ENCODE peak calls at places on chromosomes 4 and X, in eight cellular contexts. One of them, this sample, is unnamed.

GRCh38 chr4:88027611-88028608 is 20.5 kb downstream of the PKD2 start:
- DNase-seq in H54: no peak
- DNase-seq in H9: no peak
- DNase-seq in posterior cingulate gyrus: no peak
- DNase-seq in D341Med: no peak
- DNase-seq in GM04504: peak
- DNase-seq in EL: peak
- DNase-seq in activated T-cell treated with anti-CD3 and anti-CD28 coated beads, Interleukin-2, amount 50 U/mL, for 4 hours: no peak
- DNase-seq in this sample: peak

GRCh38 chrX:136710324-136710951 is 62.5 kb downstream of the CD40LG start:
- DNase-seq in D341Med: no peak
- DNase-seq in GM04504: no peak
- DNase-seq in H9: no peak
- DNase-seq in posterior cingulate gyrus: no peak
- DNase-seq in activated T-cell treated with anti-CD3 and anti-CD28 coated beads, Interleukin-2, amount 50 U/mL, for 4 hours: no peak
- DNase-seq in EL: peak
- DNase-seq in H54: no peak
- DNase-seq in this sample: no peak

GRCh38 chr4:140260227-140260626 is 106.2 kb upstream of the MAML3 start:
- DNase-seq in GM04504: peak
- DNase-seq in EL: peak
- DNase-seq in H54: peak
- DNase-seq in posterior cingulate gyrus: no peak
- DNase-seq in H9: no peak
- DNase-seq in D341Med: no peak
- DNase-seq in activated T-cell treated with anti-CD3 and anti-CD28 coated beads, Interleukin-2, amount 50 U/mL, for 4 hours: no peak
- DNase-seq in this sample: peak

GRCh38 chr4:123919576-123920098 is 523.0 kb downstream of the SPRY1 start:
- DNase-seq in EL: no peak
- DNase-seq in GM04504: no peak
- DNase-seq in activated T-cell treated with anti-CD3 and anti-CD28 coated beads, Interleukin-2, amount 50 U/mL, for 4 hours: no peak
- DNase-seq in posterior cingulate gyrus: no peak
- DNase-seq in H54: no peak
- DNase-seq in H9: no peak
- DNase-seq in D341Med: no peak
- DNase-seq in this sample: no peak

GRCh38 chrX:40912166-40912565 is 173.1 kb upstream of the USP9X start:
- DNase-seq in activated T-cell treated with anti-CD3 and anti-CD28 coated beads, Interleukin-2, amount 50 U/mL, for 4 hours: no peak
- DNase-seq in posterior cingulate gyrus: no peak
- DNase-seq in D341Med: peak
- DNase-seq in H9: no peak
- DNase-seq in H54: no peak
- DNase-seq in EL: no peak
- DNase-seq in GM04504: no peak
- DNase-seq in this sample: no peak

GRCh38 chrX:22247169-22247568 is 25.5 kb upstream of the CBLL2 start:
- DNase-seq in EL: peak
- DNase-seq in H9: no peak
- DNase-seq in H54: no peak
- DNase-seq in D341Med: no peak
- DNase-seq in activated T-cell treated with anti-CD3 and anti-CD28 coated beads, Interleukin-2, amount 50 U/mL, for 4 hours: no peak
- DNase-seq in GM04504: no peak
- DNase-seq in posterior cingulate gyrus: no peak
- DNase-seq in this sample: no peak

GRCh38 chr4:165631208-165631894 is 241.7 kb upstream of the TLL1 start:
- DNase-seq in posterior cingulate gyrus: no peak
- DNase-seq in H9: no peak
- DNase-seq in D341Med: no peak
- DNase-seq in GM04504: no peak
- DNase-seq in activated T-cell treated with anti-CD3 and anti-CD28 coated beads, Interleukin-2, amount 50 U/mL, for 4 hours: no peak
- DNase-seq in H54: no peak
- DNase-seq in EL: peak
- DNase-seq in this sample: no peak

GRCh38 chr4:24003476-24003875 is 113.6 kb upstream of the PPARGC1A start:
- DNase-seq in H9: no peak
- DNase-seq in EL: no peak
- DNase-seq in D341Med: no peak
- DNase-seq in GM04504: no peak
- DNase-seq in H54: no peak
- DNase-seq in activated T-cell treated with anti-CD3 and anti-CD28 coated beads, Interleukin-2, amount 50 U/mL, for 4 hours: no peak
- DNase-seq in posterior cingulate gyrus: no peak
- DNase-seq in this sample: no peak

GRCh38 chr4:62898115-62898514 is 1511.1 kb downstream of the TECRL start:
- DNase-seq in GM04504: no peak
- DNase-seq in posterior cingulate gyrus: no peak
- DNase-seq in EL: no peak
- DNase-seq in H54: no peak
- DNase-seq in D341Med: no peak
- DNase-seq in activated T-cell treated with anti-CD3 and anti-CD28 coated beads, Interleukin-2, amount 50 U/mL, for 4 hours: no peak
- DNase-seq in H9: no peak
- DNase-seq in this sample: no peak

GRCh38 chrX:18210470-18210869 is 10.2 kb downstream of the BEND2 start:
- DNase-seq in EL: peak
- DNase-seq in GM04504: no peak
- DNase-seq in H9: no peak
- DNase-seq in D341Med: no peak
- DNase-seq in posterior cingulate gyrus: no peak
- DNase-seq in H54: no peak
- DNase-seq in activated T-cell treated with anti-CD3 and anti-CD28 coated beads, Interleukin-2, amount 50 U/mL, for 4 hours: no peak
- DNase-seq in this sample: no peak

GRCh38 chr4:150280081-150280950 is 202.1 kb downstream of the DCLK2 start:
- DNase-seq in posterior cingulate gyrus: no peak
- DNase-seq in activated T-cell treated with anti-CD3 and anti-CD28 coated beads, Interleukin-2, amount 50 U/mL, for 4 hours: no peak
- DNase-seq in D341Med: peak
- DNase-seq in EL: peak
- DNase-seq in GM04504: peak
- DNase-seq in H54: peak
- DNase-seq in H9: no peak
- DNase-seq in this sample: peak

GRCh38 chrX:2708016-2708415 is 16.9 kb downstream of the CD99 start:
- DNase-seq in posterior cingulate gyrus: no peak
- DNase-seq in H54: no peak
- DNase-seq in activated T-cell treated with anti-CD3 and anti-CD28 coated beads, Interleukin-2, amount 50 U/mL, for 4 hours: no peak
- DNase-seq in EL: peak
- DNase-seq in GM04504: no peak
- DNase-seq in H9: no peak
- DNase-seq in D341Med: no peak
- DNase-seq in this sample: no peak

GRCh38 chr4:17273047-17273446 is 238.8 kb downstream of the QDPR start:
- DNase-seq in H9: no peak
- DNase-seq in H54: no peak
- DNase-seq in EL: no peak
- DNase-seq in D341Med: no peak
- DNase-seq in activated T-cell treated with anti-CD3 and anti-CD28 coated beads, Interleukin-2, amount 50 U/mL, for 4 hours: no peak
- DNase-seq in GM04504: no peak
- DNase-seq in posterior cingulate gyrus: no peak
- DNase-seq in this sample: peak

GRCh38 chrX:72276478-72276953 is 532 bp downstream of the RPS4X start:
- DNase-seq in D341Med: no peak
- DNase-seq in EL: no peak
- DNase-seq in activated T-cell treated with anti-CD3 and anti-CD28 coated beads, Interleukin-2, amount 50 U/mL, for 4 hours: no peak
- DNase-seq in posterior cingulate gyrus: no peak
- DNase-seq in H54: no peak
- DNase-seq in H9: no peak
- DNase-seq in GM04504: no peak
- DNase-seq in this sample: no peak

GRCh38 chrX:119008122-119008744 is 33.8 kb downstream of the LONRF3 start:
- DNase-seq in activated T-cell treated with anti-CD3 and anti-CD28 coated beads, Interleukin-2, amount 50 U/mL, for 4 hours: peak
- DNase-seq in EL: peak
- DNase-seq in H9: no peak
- DNase-seq in H54: peak
- DNase-seq in GM04504: peak
- DNase-seq in posterior cingulate gyrus: peak
- DNase-seq in D341Med: peak
- DNase-seq in this sample: no peak

GRCh38 chrX:150847088-150847487 is 51.4 kb downstream of the CD99L2 start:
- DNase-seq in posterior cingulate gyrus: no peak
- DNase-seq in D341Med: no peak
- DNase-seq in EL: no peak
- DNase-seq in GM04504: no peak
- DNase-seq in H9: no peak
- DNase-seq in H54: no peak
- DNase-seq in activated T-cell treated with anti-CD3 and anti-CD28 coated beads, Interleukin-2, amount 50 U/mL, for 4 hours: no peak
- DNase-seq in this sample: no peak

GRCh38 chr4:119299221-119300071 is 22.5 kb downstream of the FABP2 start:
- DNase-seq in D341Med: peak
- DNase-seq in H9: no peak
- DNase-seq in GM04504: no peak
- DNase-seq in EL: peak
- DNase-seq in H54: no peak
- DNase-seq in posterior cingulate gyrus: no peak
- DNase-seq in activated T-cell treated with anti-CD3 and anti-CD28 coated beads, Interleukin-2, amount 50 U/mL, for 4 hours: no peak
- DNase-seq in this sample: no peak

GRCh38 chr4:26048962-26049361 is 134.9 kb downstream of the SMIM20 start:
- DNase-seq in H54: no peak
- DNase-seq in D341Med: no peak
- DNase-seq in H9: no peak
- DNase-seq in GM04504: peak
- DNase-seq in posterior cingulate gyrus: no peak
- DNase-seq in activated T-cell treated with anti-CD3 and anti-CD28 coated beads, Interleukin-2, amount 50 U/mL, for 4 hours: no peak
- DNase-seq in EL: no peak
- DNase-seq in this sample: no peak

GRCh38 chr4:158530391-158530790 is 8.7 kb downstream of the RXFP1 start:
- DNase-seq in H54: no peak
- DNase-seq in activated T-cell treated with anti-CD3 and anti-CD28 coated beads, Interleukin-2, amount 50 U/mL, for 4 hours: no peak
- DNase-seq in posterior cingulate gyrus: no peak
- DNase-seq in D341Med: no peak
- DNase-seq in EL: no peak
- DNase-seq in H9: no peak
- DNase-seq in GM04504: no peak
- DNase-seq in this sample: no peak

GRCh38 chr4:56977321-56978012 is at the start of gene NOA1:
- DNase-seq in GM04504: peak
- DNase-seq in H9: peak
- DNase-seq in activated T-cell treated with anti-CD3 and anti-CD28 coated beads, Interleukin-2, amount 50 U/mL, for 4 hours: peak
- DNase-seq in EL: peak
- DNase-seq in D341Med: peak
- DNase-seq in H54: peak
- DNase-seq in posterior cingulate gyrus: peak
- DNase-seq in this sample: peak

GRCh38 chrX:79107891-79108718 is 36.4 kb upstream of the GPR174 start:
- DNase-seq in EL: no peak
- DNase-seq in H54: no peak
- DNase-seq in H9: no peak
- DNase-seq in posterior cingulate gyrus: no peak
- DNase-seq in D341Med: no peak
- DNase-seq in GM04504: no peak
- DNase-seq in activated T-cell treated with anti-CD3 and anti-CD28 coated beads, Interleukin-2, amount 50 U/mL, for 4 hours: no peak
- DNase-seq in this sample: no peak

GRCh38 chr4:88446124-88446523 is 10.8 kb upstream of the HERC5 start:
- DNase-seq in GM04504: no peak
- DNase-seq in D341Med: no peak
- DNase-seq in activated T-cell treated with anti-CD3 and anti-CD28 coated beads, Interleukin-2, amount 50 U/mL, for 4 hours: no peak
- DNase-seq in H54: no peak
- DNase-seq in posterior cingulate gyrus: no peak
- DNase-seq in H9: no peak
- DNase-seq in EL: peak
- DNase-seq in this sample: no peak

GRCh38 chr4:2887343-2887742 is 43.7 kb downstream of the ADD1 start:
- DNase-seq in activated T-cell treated with anti-CD3 and anti-CD28 coated beads, Interleukin-2, amount 50 U/mL, for 4 hours: no peak
- DNase-seq in H54: no peak
- DNase-seq in posterior cingulate gyrus: no peak
- DNase-seq in GM04504: no peak
- DNase-seq in EL: no peak
- DNase-seq in D341Med: no peak
- DNase-seq in H9: no peak
- DNase-seq in this sample: no peak

GRCh38 chr4:24475756-24476155 is 108.6 kb downstream of the DHX15 start:
- DNase-seq in H54: no peak
- DNase-seq in activated T-cell treated with anti-CD3 and anti-CD28 coated beads, Interleukin-2, amount 50 U/mL, for 4 hours: no peak
- DNase-seq in D341Med: peak
- DNase-seq in GM04504: no peak
- DNase-seq in EL: no peak
- DNase-seq in H9: no peak
- DNase-seq in posterior cingulate gyrus: no peak
- DNase-seq in this sample: no peak

GRCh38 chrX:40784516-40785151 is 49.3 kb upstream of the MED14 start:
- DNase-seq in EL: no peak
- DNase-seq in activated T-cell treated with anti-CD3 and anti-CD28 coated beads, Interleukin-2, amount 50 U/mL, for 4 hours: no peak
- DNase-seq in H54: no peak
- DNase-seq in posterior cingulate gyrus: no peak
- DNase-seq in GM04504: no peak
- DNase-seq in H9: no peak
- DNase-seq in D341Med: no peak
- DNase-seq in this sample: no peak

GRCh38 chrX:116490091-116490490 is 27.3 kb upstream of the CT83 start:
- DNase-seq in H9: no peak
- DNase-seq in EL: no peak
- DNase-seq in GM04504: no peak
- DNase-seq in activated T-cell treated with anti-CD3 and anti-CD28 coated beads, Interleukin-2, amount 50 U/mL, for 4 hours: no peak
- DNase-seq in D341Med: no peak
- DNase-seq in H54: no peak
- DNase-seq in posterior cingulate gyrus: no peak
- DNase-seq in this sample: no peak

GRCh38 chrX:65537229-65537628 is 2.6 kb upstream of the LAS1L start:
- DNase-seq in activated T-cell treated with anti-CD3 and anti-CD28 coated beads, Interleukin-2, amount 50 U/mL, for 4 hours: no peak
- DNase-seq in H54: no peak
- DNase-seq in posterior cingulate gyrus: no peak
- DNase-seq in H9: no peak
- DNase-seq in D341Med: no peak
- DNase-seq in GM04504: no peak
- DNase-seq in EL: peak
- DNase-seq in this sample: no peak

GRCh38 chr4:87975466-87975865 is at the start of gene SPP1:
- DNase-seq in H9: peak
- DNase-seq in D341Med: no peak
- DNase-seq in H54: no peak
- DNase-seq in GM04504: no peak
- DNase-seq in posterior cingulate gyrus: peak
- DNase-seq in activated T-cell treated with anti-CD3 and anti-CD28 coated beads, Interleukin-2, amount 50 U/mL, for 4 hours: no peak
- DNase-seq in EL: peak
- DNase-seq in this sample: no peak

GRCh38 chr4:149754526-149754925 is 61.1 kb downstream of the IQCM start:
- DNase-seq in D341Med: no peak
- DNase-seq in H54: no peak
- DNase-seq in activated T-cell treated with anti-CD3 and anti-CD28 coated beads, Interleukin-2, amount 50 U/mL, for 4 hours: no peak
- DNase-seq in H9: no peak
- DNase-seq in EL: peak
- DNase-seq in GM04504: no peak
- DNase-seq in posterior cingulate gyrus: no peak
- DNase-seq in this sample: no peak

GRCh38 chrX:149511081-149511480 is 6.0 kb upstream of the IDS start:
- DNase-seq in H54: no peak
- DNase-seq in H9: no peak
- DNase-seq in GM04504: no peak
- DNase-seq in D341Med: no peak
- DNase-seq in activated T-cell treated with anti-CD3 and anti-CD28 coated beads, Interleukin-2, amount 50 U/mL, for 4 hours: no peak
- DNase-seq in EL: no peak
- DNase-seq in posterior cingulate gyrus: no peak
- DNase-seq in this sample: no peak

GRCh38 chrX:31593353-31593752 is 521.5 kb upstream of the FTHL17 start:
- DNase-seq in H9: no peak
- DNase-seq in activated T-cell treated with anti-CD3 and anti-CD28 coated beads, Interleukin-2, amount 50 U/mL, for 4 hours: no peak
- DNase-seq in D341Med: no peak
- DNase-seq in GM04504: no peak
- DNase-seq in EL: no peak
- DNase-seq in H54: no peak
- DNase-seq in posterior cingulate gyrus: no peak
- DNase-seq in this sample: no peak

GRCh38 chr4:56406151-56406550 is 18.9 kb upstream of the AASDH start:
- DNase-seq in GM04504: no peak
- DNase-seq in activated T-cell treated with anti-CD3 and anti-CD28 coated beads, Interleukin-2, amount 50 U/mL, for 4 hours: no peak
- DNase-seq in EL: no peak
- DNase-seq in D341Med: no peak
- DNase-seq in H9: no peak
- DNase-seq in H54: no peak
- DNase-seq in posterior cingulate gyrus: no peak
- DNase-seq in this sample: no peak

GRCh38 chrX:131728295-131729145 is 184.6 kb downstream of the OR13H1 start:
- DNase-seq in posterior cingulate gyrus: peak
- DNase-seq in EL: no peak
- DNase-seq in GM04504: peak
- DNase-seq in D341Med: no peak
- DNase-seq in H9: no peak
- DNase-seq in H54: no peak
- DNase-seq in activated T-cell treated with anti-CD3 and anti-CD28 coated beads, Interleukin-2, amount 50 U/mL, for 4 hours: peak
- DNase-seq in this sample: no peak

GRCh38 chr4:47838445-47838844 is 578 bp upstream of the CORIN start:
- DNase-seq in EL: no peak
- DNase-seq in posterior cingulate gyrus: no peak
- DNase-seq in D341Med: no peak
- DNase-seq in H9: no peak
- DNase-seq in activated T-cell treated with anti-CD3 and anti-CD28 coated beads, Interleukin-2, amount 50 U/mL, for 4 hours: no peak
- DNase-seq in GM04504: no peak
- DNase-seq in H54: no peak
- DNase-seq in this sample: no peak